ENCODE peak calls at places on chromosomes 6 and 20, in five cellular contexts. One of them, this sample, is unnamed.

GRCh38 chr20:36491901-36492617 is 49.3 kb upstream of the MYL9 start:
- DNase-seq in GM04504: no peak
- DNase-seq in EH: peak; percentile 63
- DNase-seq in NCI-H345: no peak
- DNase-seq in Daoy: peak; percentile 36
- DNase-seq in this sample: peak; percentile 63

GRCh38 chr20:38383147-38383546 is 36.9 kb downstream of the LBP start:
- DNase-seq in GM04504: no peak
- DNase-seq in EH: no peak
- DNase-seq in NCI-H345: no peak
- DNase-seq in Daoy: no peak
- DNase-seq in this sample: no peak

GRCh38 chr20:5643936-5644335 is 106.3 kb upstream of the SHLD1 start:
- DNase-seq in GM04504: no peak
- DNase-seq in EH: no peak
- DNase-seq in NCI-H345: no peak
- DNase-seq in Daoy: no peak
- DNase-seq in this sample: no peak

GRCh38 chr20:59752101-59752586 is 147.8 kb downstream of the PHACTR3 start:
- DNase-seq in GM04504: no peak
- DNase-seq in EH: peak; percentile 1
- DNase-seq in NCI-H345: no peak
- DNase-seq in Daoy: no peak
- DNase-seq in this sample: no peak

GRCh38 chr6:27479319-27480182 is 6.6 kb upstream of the ZNF184 start:
- DNase-seq in GM04504: peak; percentile 87
- DNase-seq in EH: peak; percentile 97
- DNase-seq in NCI-H345: peak; percentile 88
- DNase-seq in Daoy: peak; percentile 86
- DNase-seq in this sample: peak; percentile 88

GRCh38 chr6:18439581-18439980 is 52.4 kb downstream of the RNF144B start:
- DNase-seq in GM04504: no peak
- DNase-seq in EH: no peak
- DNase-seq in NCI-H345: no peak
- DNase-seq in Daoy: no peak
- DNase-seq in this sample: no peak

GRCh38 chr6:79872986-79873385 is 74.4 kb downstream of the ELOVL4 start:
- DNase-seq in GM04504: peak; percentile 49
- DNase-seq in EH: peak; percentile 62
- DNase-seq in NCI-H345: no peak
- DNase-seq in Daoy: no peak
- DNase-seq in this sample: no peak

GRCh38 chr6:64732888-64733287 is 974.1 kb downstream of the EYS start:
- DNase-seq in GM04504: no peak
- DNase-seq in EH: no peak
- DNase-seq in NCI-H345: no peak
- DNase-seq in Daoy: no peak
- DNase-seq in this sample: no peak

GRCh38 chr20:9617940-9618339 is 103.5 kb downstream of the LAMP5 start:
- DNase-seq in GM04504: no peak
- DNase-seq in EH: peak; percentile 16
- DNase-seq in NCI-H345: peak; percentile 71
- DNase-seq in Daoy: peak; percentile 67
- DNase-seq in this sample: no peak

GRCh38 chr20:63857751-63858392 is 3.4 kb upstream of the ABHD16B start:
- DNase-seq in GM04504: no peak
- DNase-seq in EH: no peak
- DNase-seq in NCI-H345: no peak
- DNase-seq in Daoy: no peak
- DNase-seq in this sample: peak; percentile 62

GRCh38 chr6:107956586-107957164 is 1.3 kb downstream of the SEC63 start:
- DNase-seq in GM04504: peak; percentile 23
- DNase-seq in EH: peak; percentile 48
- DNase-seq in NCI-H345: no peak
- DNase-seq in Daoy: no peak
- DNase-seq in this sample: no peak

GRCh38 chr6:148720897-148721296 is 25.9 kb upstream of the UST start:
- DNase-seq in GM04504: no peak
- DNase-seq in EH: no peak
- DNase-seq in NCI-H345: no peak
- DNase-seq in Daoy: peak; percentile 56
- DNase-seq in this sample: no peak

GRCh38 chr20:37534401-37535157 is 6.9 kb upstream of the BLCAP start:
- DNase-seq in GM04504: peak; percentile 71
- DNase-seq in EH: peak; percentile 85
- DNase-seq in NCI-H345: peak; percentile 87
- DNase-seq in Daoy: peak; percentile 63
- DNase-seq in this sample: peak; percentile 49

GRCh38 chr6:133571681-133572080 is 317.2 kb upstream of the TCF21 start:
- DNase-seq in GM04504: no peak
- DNase-seq in EH: no peak
- DNase-seq in NCI-H345: no peak
- DNase-seq in Daoy: no peak
- DNase-seq in this sample: no peak

GRCh38 chr6:113843500-113844068 is 13.6 kb upstream of the MARCKS start:
- DNase-seq in GM04504: no peak
- DNase-seq in EH: no peak
- DNase-seq in NCI-H345: no peak
- DNase-seq in Daoy: no peak
- DNase-seq in this sample: no peak

GRCh38 chr6:34656378-34657036 is 40.1 kb downstream of the ILRUN start:
- DNase-seq in GM04504: peak; percentile 72
- DNase-seq in EH: peak; percentile 83
- DNase-seq in NCI-H345: peak; percentile 52
- DNase-seq in Daoy: peak; percentile 64
- DNase-seq in this sample: no peak

GRCh38 chr6:147949981-147950622 is 392.5 kb upstream of the SASH1 start:
- DNase-seq in GM04504: no peak
- DNase-seq in EH: peak; percentile 72
- DNase-seq in NCI-H345: no peak
- DNase-seq in Daoy: peak; percentile 31
- DNase-seq in this sample: no peak

GRCh38 chr6:139860193-139860592 is 485.7 kb upstream of the CITED2 start:
- DNase-seq in GM04504: no peak
- DNase-seq in EH: no peak
- DNase-seq in NCI-H345: no peak
- DNase-seq in Daoy: peak; percentile 25
- DNase-seq in this sample: no peak

GRCh38 chr6:141403827-141404226 is 728.9 kb upstream of the GJE1 start:
- DNase-seq in GM04504: no peak
- DNase-seq in EH: peak; percentile 27
- DNase-seq in NCI-H345: no peak
- DNase-seq in Daoy: no peak
- DNase-seq in this sample: no peak

GRCh38 chr20:35443003-35443402 is 5.0 kb upstream of the GDF5 start:
- DNase-seq in GM04504: peak; percentile 80
- DNase-seq in EH: peak; percentile 94
- DNase-seq in NCI-H345: no peak
- DNase-seq in Daoy: peak; percentile 88
- DNase-seq in this sample: no peak

GRCh38 chr6:113067612-113068262 is 720.6 kb downstream of the RFPL4B start:
- DNase-seq in GM04504: no peak
- DNase-seq in EH: peak; percentile 74
- DNase-seq in NCI-H345: no peak
- DNase-seq in Daoy: no peak
- DNase-seq in this sample: no peak

GRCh38 chr6:145148392-145149175 is 586.7 kb downstream of the EPM2A start:
- DNase-seq in GM04504: peak; percentile 56
- DNase-seq in EH: peak; percentile 89
- DNase-seq in NCI-H345: peak; percentile 35
- DNase-seq in Daoy: peak; percentile 33
- DNase-seq in this sample: no peak

GRCh38 chr20:63740070-63740500 is 509 bp downstream of the SLC2A4RG start:
- DNase-seq in GM04504: no peak
- DNase-seq in EH: peak; percentile 41
- DNase-seq in NCI-H345: peak; percentile 76
- DNase-seq in Daoy: peak; percentile 35
- DNase-seq in this sample: no peak

GRCh38 chr20:50413088-50413500 is 97.1 kb upstream of the PTPN1 start:
- DNase-seq in GM04504: no peak
- DNase-seq in EH: peak; percentile 39
- DNase-seq in NCI-H345: no peak
- DNase-seq in Daoy: peak; percentile 50
- DNase-seq in this sample: no peak

GRCh38 chr6:27188206-27188884 is 59.2 kb upstream of the PRSS16 start:
- DNase-seq in GM04504: peak; percentile 51
- DNase-seq in EH: peak; percentile 89
- DNase-seq in NCI-H345: peak; percentile 63
- DNase-seq in Daoy: peak; percentile 89
- DNase-seq in this sample: no peak

GRCh38 chr6:1367771-1368170 is 21.6 kb upstream of the FOXF2 start:
- DNase-seq in GM04504: no peak
- DNase-seq in EH: no peak
- DNase-seq in NCI-H345: no peak
- DNase-seq in Daoy: no peak
- DNase-seq in this sample: no peak

This sample was measured in suprapubic skin.